ENCODE peak calls at places on chromosomes 4 and X, in eight cellular contexts. One of them, this sample, is unnamed.

GRCh38 chr4:110619401-110620247 is 3.3 kb downstream of the PITX2 start:
- DNase-seq in lower leg skin: no peak
- DNase-seq in transverse colon: no peak
- DNase-seq in adipocyte: no peak
- DNase-seq in small intestine: peak
- DNase-seq in NT2/D1: no peak
- DNase-seq in astrocyte of the spinal cord: no peak
- DNase-seq in right cardiac atrium: no peak
- DNase-seq in this sample: no peak

GRCh38 chr4:47490550-47490949 is 5.5 kb downstream of the ATP10D start:
- DNase-seq in NT2/D1: peak
- DNase-seq in small intestine: no peak
- DNase-seq in adipocyte: no peak
- DNase-seq in transverse colon: no peak
- DNase-seq in astrocyte of the spinal cord: peak
- DNase-seq in lower leg skin: no peak
- DNase-seq in right cardiac atrium: no peak
- DNase-seq in this sample: peak

GRCh38 chrX:118682258-118683014 is 45.0 kb upstream of the IL13RA1 start:
- DNase-seq in transverse colon: no peak
- DNase-seq in adipocyte: no peak
- DNase-seq in lower leg skin: no peak
- DNase-seq in right cardiac atrium: no peak
- DNase-seq in small intestine: peak
- DNase-seq in NT2/D1: no peak
- DNase-seq in astrocyte of the spinal cord: no peak
- DNase-seq in this sample: no peak

GRCh38 chrX:11899091-11899490 is 141.1 kb downstream of the MSL3 start:
- DNase-seq in lower leg skin: no peak
- DNase-seq in adipocyte: no peak
- DNase-seq in transverse colon: no peak
- DNase-seq in right cardiac atrium: no peak
- DNase-seq in astrocyte of the spinal cord: peak
- DNase-seq in NT2/D1: no peak
- DNase-seq in small intestine: no peak
- DNase-seq in this sample: no peak

GRCh38 chrX:132592880-132593279 is 104.0 kb upstream of the MBNL3 start:
- DNase-seq in NT2/D1: no peak
- DNase-seq in astrocyte of the spinal cord: no peak
- DNase-seq in small intestine: no peak
- DNase-seq in transverse colon: no peak
- DNase-seq in adipocyte: peak
- DNase-seq in right cardiac atrium: no peak
- DNase-seq in lower leg skin: peak
- DNase-seq in this sample: no peak

GRCh38 chr4:26522478-26522877 is 32.2 kb upstream of the CCKAR start:
- DNase-seq in lower leg skin: no peak
- DNase-seq in small intestine: no peak
- DNase-seq in right cardiac atrium: no peak
- DNase-seq in transverse colon: no peak
- DNase-seq in NT2/D1: no peak
- DNase-seq in adipocyte: peak
- DNase-seq in astrocyte of the spinal cord: peak
- DNase-seq in this sample: no peak

GRCh38 chrX:70196961-70197805 is 19.9 kb downstream of the DGAT2L6 start:
- DNase-seq in adipocyte: peak
- DNase-seq in NT2/D1: peak
- DNase-seq in right cardiac atrium: peak
- DNase-seq in small intestine: peak
- DNase-seq in lower leg skin: peak
- DNase-seq in transverse colon: peak
- DNase-seq in astrocyte of the spinal cord: peak
- DNase-seq in this sample: peak

GRCh38 chr4:83364312-83364711 is 29.7 kb upstream of the HPSE start:
- DNase-seq in small intestine: no peak
- DNase-seq in right cardiac atrium: no peak
- DNase-seq in astrocyte of the spinal cord: no peak
- DNase-seq in adipocyte: no peak
- DNase-seq in transverse colon: no peak
- DNase-seq in lower leg skin: no peak
- DNase-seq in NT2/D1: no peak
- DNase-seq in this sample: peak

GRCh38 chr4:85495621-85496020 is 20.7 kb downstream of the ARHGAP24 start:
- DNase-seq in lower leg skin: no peak
- DNase-seq in small intestine: no peak
- DNase-seq in NT2/D1: no peak
- DNase-seq in right cardiac atrium: no peak
- DNase-seq in adipocyte: peak
- DNase-seq in transverse colon: no peak
- DNase-seq in astrocyte of the spinal cord: no peak
- DNase-seq in this sample: no peak

GRCh38 chr4:119209077-119209476 is 3.4 kb upstream of the USP53 start:
- DNase-seq in lower leg skin: peak
- DNase-seq in small intestine: peak
- DNase-seq in astrocyte of the spinal cord: peak
- DNase-seq in NT2/D1: no peak
- DNase-seq in transverse colon: no peak
- DNase-seq in right cardiac atrium: no peak
- DNase-seq in adipocyte: peak
- DNase-seq in this sample: no peak

GRCh38 chr4:102299708-102300107 is 45.6 kb downstream of the SLC39A8 start:
- DNase-seq in astrocyte of the spinal cord: peak
- DNase-seq in right cardiac atrium: peak
- DNase-seq in adipocyte: peak
- DNase-seq in transverse colon: no peak
- DNase-seq in NT2/D1: no peak
- DNase-seq in lower leg skin: peak
- DNase-seq in small intestine: peak
- DNase-seq in this sample: peak

GRCh38 chr4:74499986-74500781 is 55.2 kb downstream of the AREG start:
- DNase-seq in lower leg skin: no peak
- DNase-seq in NT2/D1: no peak
- DNase-seq in adipocyte: peak
- DNase-seq in right cardiac atrium: no peak
- DNase-seq in transverse colon: no peak
- DNase-seq in astrocyte of the spinal cord: peak
- DNase-seq in small intestine: no peak
- DNase-seq in this sample: no peak

GRCh38 chr4:15938182-15938581 is 358 bp downstream of the FGFBP1 start:
- DNase-seq in right cardiac atrium: no peak
- DNase-seq in transverse colon: peak
- DNase-seq in adipocyte: no peak
- DNase-seq in small intestine: peak
- DNase-seq in lower leg skin: peak
- DNase-seq in NT2/D1: no peak
- DNase-seq in astrocyte of the spinal cord: no peak
- DNase-seq in this sample: no peak

GRCh38 chr4:142226014-142226413 is 589.6 kb downstream of the IL15 start:
- DNase-seq in lower leg skin: no peak
- DNase-seq in astrocyte of the spinal cord: no peak
- DNase-seq in transverse colon: no peak
- DNase-seq in right cardiac atrium: no peak
- DNase-seq in adipocyte: no peak
- DNase-seq in NT2/D1: no peak
- DNase-seq in small intestine: no peak
- DNase-seq in this sample: no peak

GRCh38 chrX:132444936-132445335 is 43.9 kb downstream of the MBNL3 start:
- DNase-seq in astrocyte of the spinal cord: no peak
- DNase-seq in right cardiac atrium: no peak
- DNase-seq in transverse colon: no peak
- DNase-seq in adipocyte: no peak
- DNase-seq in small intestine: no peak
- DNase-seq in NT2/D1: no peak
- DNase-seq in lower leg skin: no peak
- DNase-seq in this sample: no peak

GRCh38 chr4:133148690-133149363 is at the start of gene PCDH10:
- DNase-seq in lower leg skin: peak
- DNase-seq in NT2/D1: no peak
- DNase-seq in adipocyte: peak
- DNase-seq in transverse colon: peak
- DNase-seq in right cardiac atrium: peak
- DNase-seq in astrocyte of the spinal cord: peak
- DNase-seq in small intestine: peak
- DNase-seq in this sample: no peak

GRCh38 chr4:166003811-166004210 is 130.8 kb downstream of the TLL1 start:
- DNase-seq in transverse colon: no peak
- DNase-seq in right cardiac atrium: no peak
- DNase-seq in adipocyte: no peak
- DNase-seq in NT2/D1: no peak
- DNase-seq in astrocyte of the spinal cord: no peak
- DNase-seq in small intestine: no peak
- DNase-seq in lower leg skin: no peak
- DNase-seq in this sample: no peak

GRCh38 chr4:4875147-4875546 is 15.7 kb downstream of the MSX1 start:
- DNase-seq in NT2/D1: no peak
- DNase-seq in transverse colon: no peak
- DNase-seq in astrocyte of the spinal cord: no peak
- DNase-seq in lower leg skin: no peak
- DNase-seq in small intestine: no peak
- DNase-seq in adipocyte: no peak
- DNase-seq in right cardiac atrium: no peak
- DNase-seq in this sample: no peak

GRCh38 chr4:118327554-118328241 is 25.1 kb downstream of the PRSS12 start:
- DNase-seq in lower leg skin: no peak
- DNase-seq in transverse colon: no peak
- DNase-seq in NT2/D1: no peak
- DNase-seq in small intestine: no peak
- DNase-seq in adipocyte: peak
- DNase-seq in astrocyte of the spinal cord: no peak
- DNase-seq in right cardiac atrium: no peak
- DNase-seq in this sample: no peak

GRCh38 chr4:2796261-2797187 is 3.6 kb downstream of the SH3BP2 start:
- DNase-seq in lower leg skin: peak
- DNase-seq in NT2/D1: no peak
- DNase-seq in right cardiac atrium: no peak
- DNase-seq in transverse colon: peak
- DNase-seq in adipocyte: peak
- DNase-seq in astrocyte of the spinal cord: peak
- DNase-seq in small intestine: peak
- DNase-seq in this sample: no peak

GRCh38 chr4:99863-100262 is 24.4 kb upstream of the ZNF718 start:
- DNase-seq in transverse colon: no peak
- DNase-seq in right cardiac atrium: no peak
- DNase-seq in NT2/D1: no peak
- DNase-seq in adipocyte: no peak
- DNase-seq in astrocyte of the spinal cord: no peak
- DNase-seq in lower leg skin: no peak
- DNase-seq in small intestine: no peak
- DNase-seq in this sample: no peak

DNA sequence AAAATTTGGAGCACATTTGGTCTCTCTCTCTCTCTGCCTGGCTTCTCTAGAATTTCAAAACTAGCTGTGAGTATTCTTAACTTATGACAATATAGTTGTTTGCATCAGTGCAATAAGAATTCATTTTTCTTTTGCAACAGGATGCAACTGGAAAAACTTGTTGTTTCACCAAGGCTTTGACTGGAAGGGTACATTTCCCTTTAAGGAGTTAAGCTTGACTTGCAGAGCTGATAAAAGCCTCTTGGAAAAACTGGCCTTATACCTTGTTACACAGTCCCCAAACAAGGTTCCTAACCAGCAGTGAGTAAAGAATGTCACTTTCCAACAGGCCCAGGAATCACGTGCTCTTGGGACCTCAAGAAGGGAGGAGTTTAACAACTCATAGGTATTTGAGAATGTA is 25.9 kb upstream of the ZNF718 start:
- DNase-seq in small intestine: no peak
- DNase-seq in adipocyte: no peak
- DNase-seq in right cardiac atrium: no peak
- DNase-seq in transverse colon: no peak
- DNase-seq in astrocyte of the spinal cord: no peak
- DNase-seq in lower leg skin: no peak
- DNase-seq in NT2/D1: no peak
- DNase-seq in this sample: no peak
- H3K4me3 ChIP-seq in small intestine: no peak
- H3K4me3 ChIP-seq in adipocyte: peak
- H3K4me3 ChIP-seq in right cardiac atrium: no peak
- H3K4me3 ChIP-seq in transverse colon: no peak
- H3K4me3 ChIP-seq in astrocyte of the spinal cord: no peak
- H3K4me3 ChIP-seq in lower leg skin: no peak
- H3K4me3 ChIP-seq in NT2/D1: no peak
- H3K4me3 ChIP-seq in this sample: no peak

GRCh38 chr4:23890369-23891063 is 669 bp upstream of the PPARGC1A start:
- DNase-seq in adipocyte: peak
- DNase-seq in lower leg skin: no peak
- DNase-seq in transverse colon: no peak
- DNase-seq in right cardiac atrium: no peak
- DNase-seq in astrocyte of the spinal cord: peak
- DNase-seq in NT2/D1: no peak
- DNase-seq in small intestine: no peak
- DNase-seq in this sample: no peak
- H3K4me3 ChIP-seq in adipocyte: peak
- H3K4me3 ChIP-seq in lower leg skin: no peak
- H3K4me3 ChIP-seq in transverse colon: peak
- H3K4me3 ChIP-seq in right cardiac atrium: peak
- H3K4me3 ChIP-seq in astrocyte of the spinal cord: peak
- H3K4me3 ChIP-seq in NT2/D1: no peak
- H3K4me3 ChIP-seq in small intestine: no peak
- H3K4me3 ChIP-seq in this sample: no peak

GRCh38 chr4:75724867-75725724 is 719 bp downstream of the USO1 start:
- DNase-seq in lower leg skin: peak
- DNase-seq in astrocyte of the spinal cord: peak
- DNase-seq in adipocyte: peak
- DNase-seq in NT2/D1: no peak
- DNase-seq in transverse colon: peak
- DNase-seq in right cardiac atrium: peak
- DNase-seq in small intestine: peak
- DNase-seq in this sample: peak

GRCh38 chr4:75723802-75724065 is 643 bp upstream of the USO1 start:
- DNase-seq in lower leg skin: no peak
- DNase-seq in NT2/D1: no peak
- DNase-seq in adipocyte: no peak
- DNase-seq in transverse colon: no peak
- DNase-seq in astrocyte of the spinal cord: no peak
- DNase-seq in right cardiac atrium: no peak
- DNase-seq in small intestine: no peak
- DNase-seq in this sample: no peak

GRCh38 chr4:75727073-75727472 is 2.7 kb downstream of the USO1 start:
- DNase-seq in small intestine: peak
- DNase-seq in transverse colon: no peak
- DNase-seq in NT2/D1: no peak
- DNase-seq in right cardiac atrium: no peak
- DNase-seq in adipocyte: peak
- DNase-seq in astrocyte of the spinal cord: no peak
- DNase-seq in lower leg skin: no peak
- DNase-seq in this sample: no peak

GRCh38 chr4:75724066-75724866 is at the start of gene USO1:
- DNase-seq in astrocyte of the spinal cord: peak
- DNase-seq in lower leg skin: peak
- DNase-seq in adipocyte: peak
- DNase-seq in small intestine: peak
- DNase-seq in transverse colon: peak
- DNase-seq in NT2/D1: peak
- DNase-seq in right cardiac atrium: peak
- DNase-seq in this sample: peak

GRCh38 chr4:75726577-75726976 is 2.2 kb downstream of the USO1 start:
- DNase-seq in adipocyte: peak
- DNase-seq in lower leg skin: no peak
- DNase-seq in astrocyte of the spinal cord: peak
- DNase-seq in NT2/D1: no peak
- DNase-seq in transverse colon: no peak
- DNase-seq in small intestine: no peak
- DNase-seq in right cardiac atrium: no peak
- DNase-seq in this sample: no peak
- H3K4me3 ChIP-seq in adipocyte: peak
- H3K4me3 ChIP-seq in lower leg skin: no peak
- H3K4me3 ChIP-seq in astrocyte of the spinal cord: peak
- H3K4me3 ChIP-seq in NT2/D1: peak
- H3K4me3 ChIP-seq in transverse colon: no peak
- H3K4me3 ChIP-seq in small intestine: no peak
- H3K4me3 ChIP-seq in right cardiac atrium: peak
- H3K4me3 ChIP-seq in this sample: no peak

GRCh38 chrX:154718607-154719006 is 32.3 kb downstream of the GAB3 start:
- DNase-seq in right cardiac atrium: no peak
- DNase-seq in transverse colon: no peak
- DNase-seq in small intestine: no peak
- DNase-seq in astrocyte of the spinal cord: no peak
- DNase-seq in adipocyte: no peak
- DNase-seq in NT2/D1: no peak
- DNase-seq in lower leg skin: no peak
- DNase-seq in this sample: no peak
- H3K4me3 ChIP-seq in right cardiac atrium: no peak
- H3K4me3 ChIP-seq in transverse colon: no peak
- H3K4me3 ChIP-seq in small intestine: no peak
- H3K4me3 ChIP-seq in astrocyte of the spinal cord: no peak
- H3K4me3 ChIP-seq in adipocyte: no peak
- H3K4me3 ChIP-seq in NT2/D1: no peak
- H3K4me3 ChIP-seq in lower leg skin: no peak
- H3K4me3 ChIP-seq in this sample: no peak

This sample was measured in Jurkat, Clone E6-1.